ENCODE peak calls at places on chromosomes 11 and 22, in ten cellular contexts. U, M, R, L, W, A, G, E, D and H are unnamed samples.

GRCh38 chr11:130636672-130637463 is 188.4 kb downstream of the ADAMTS15 start:
- DNase-seq in R (no peak), U (no peak), W (no peak), M (peak; percentile 90), G (no peak), E (no peak), A (peak; percentile 66), D (peak; percentile 79), L (no peak), H (no peak)

GRCh38 chr22:19796169-19796568 is 35.6 kb downstream of the TBX1 start:
- DNase-seq in E (no peak), L (no peak), W (peak; percentile 17), M (no peak), A (no peak), D (no peak), R (no peak), U (peak; percentile 18), G (no peak), H (no peak)

GRCh38 chr11:111399187-111400031 is 20.3 kb upstream of the POU2AF1 start:
- DNase-seq in M (no peak), W (no peak), D (no peak), R (no peak), G (no peak), E (peak; percentile 35), A (no peak), U (no peak), L (no peak), H (no peak)

GRCh38 chr22:32106930-32107329 is 52.2 kb downstream of the C22orf42 start:
- DNase-seq in G (no peak), D (no peak), A (no peak), W (no peak), M (peak; percentile 42), R (no peak), U (no peak), L (no peak), E (no peak), H (no peak)

GRCh38 chr11:12803086-12803826 is 129.0 kb downstream of the TEAD1 start:
- DNase-seq in L (no peak), U (no peak), R (no peak), D (peak; percentile 54), G (no peak), A (no peak), E (no peak), M (peak; percentile 63), W (no peak), H (no peak)

GRCh38 chr11:86803641-86804040 is 3.3 kb downstream of the PRSS23 start:
- DNase-seq in D (no peak), M (no peak), G (no peak), L (no peak), U (no peak), E (no peak), W (no peak), R (no peak), A (no peak), H (no peak)

GRCh38 chr11:65822760-65823528 is 10.8 kb upstream of the SNX32 start:
- DNase-seq in R (peak; percentile 73), W (no peak), A (no peak), M (no peak), U (no peak), D (no peak), L (no peak), G (no peak), E (no peak), H (no peak)

GRCh38 chr22:37370306-37370979 is 56.8 kb downstream of the ELFN2 start:
- DNase-seq in M (no peak), E (peak; percentile 44), A (no peak), L (no peak), G (no peak), U (peak; percentile 78), R (peak; percentile 25), D (no peak), W (peak; percentile 72), H (no peak)

GRCh38 chr11:69115586-69116560 is 39.9 kb upstream of the SMIM38 start:
- DNase-seq in D (no peak), U (peak; percentile 83), R (no peak), A (no peak), W (peak; percentile 86), E (no peak), L (no peak), M (peak; percentile 21), G (no peak), H (no peak)

GRCh38 chr11:102971766-102972165 is 16.2 kb upstream of the MMP13 start:
- DNase-seq in U (no peak), M (peak; percentile 6), W (no peak), R (no peak), E (no peak), A (peak; percentile 93), D (no peak), L (no peak), G (no peak), H (no peak)

GRCh38 chr11:94732617-94733292 is 35.4 kb upstream of the AMOTL1 start:
- DNase-seq in M (peak; percentile 92), E (no peak), D (peak; percentile 90), U (peak; percentile 77), L (no peak), G (no peak), A (peak; percentile 59), R (no peak), W (peak; percentile 59), H (no peak)

GRCh38 chr22:29478326-29479276 is 1.4 kb upstream of the NEFH start:
- DNase-seq in U (no peak), D (no peak), M (no peak), R (no peak), A (no peak), L (no peak), W (no peak), E (peak; percentile 39), G (peak; percentile 6), H (no peak)

GRCh38 chr11:33065445-33066178 is 26.2 kb downstream of the TCP11L1 start:
- DNase-seq in L (peak; percentile 63), A (peak; percentile 57), W (peak; percentile 77), D (peak; percentile 35), G (peak; percentile 71), M (peak; percentile 70), R (peak; percentile 74), E (peak; percentile 69), U (peak; percentile 81), H (peak; percentile 72)

GRCh38 chr11:6637871-6638270 is 17.7 kb downstream of the DCHS1 start:
- DNase-seq in M (peak; percentile 29), E (no peak), L (no peak), A (peak; percentile 87), G (no peak), W (peak; percentile 58), U (peak; percentile 86), D (peak; percentile 75), R (no peak), H (no peak)

GRCh38 chr11:74592063-74592440 is 330 bp upstream of the POLD3 start:
- DNase-seq in L (no peak), D (no peak), R (no peak), A (no peak), M (no peak), W (no peak), U (no peak), G (no peak), E (no peak), H (no peak)

GRCh38 chr11:120153221-120153620 is 15.3 kb upstream of the TRIM29 start:
- DNase-seq in L (no peak), R (no peak), A (no peak), U (no peak), D (no peak), E (no peak), G (no peak), W (no peak), M (peak; percentile 60), H (no peak)

GRCh38 chr22:22111267-22111751 is 128.7 kb upstream of the TOP3B start:
- DNase-seq in R (no peak), D (peak; percentile 89), E (peak; percentile 60), U (no peak), W (no peak), L (no peak), A (peak; percentile 49), M (peak; percentile 78), G (no peak), H (no peak)

GRCh38 chr11:71182791-71183556 is 69.4 kb downstream of the SHANK2 start:
- DNase-seq in L (no peak), D (no peak), U (no peak), M (no peak), A (no peak), G (no peak), E (no peak), R (no peak), W (no peak), H (no peak)

GRCh38 chr11:124611016-124611571 is at the start of gene PANX3:
- DNase-seq in E (no peak), R (no peak), W (no peak), G (no peak), D (no peak), U (no peak), M (no peak), L (no peak), A (peak; percentile 32), H (no peak)

GRCh38 chr11:6468712-6469495 is 4.8 kb downstream of the TRIM3 start:
- DNase-seq in W (peak; percentile 93), D (peak; percentile 81), U (peak; percentile 97), E (no peak), G (no peak), M (peak; percentile 33), R (peak; percentile 91), A (peak; percentile 51), L (no peak), H (peak; percentile 92)

GRCh38 chr11:119874660-119875238 is 145.7 kb upstream of the NECTIN1 start:
- DNase-seq in A (no peak), D (no peak), R (no peak), L (no peak), E (no peak), W (no peak), G (no peak), M (no peak), U (no peak), H (no peak)